ENCODE peak calls at places on chromosomes 12 and 14, in eight cellular contexts. P is effector memory CD4-positive, alpha-beta T cell; N is lung microvascular endothelial cell; G is activated T-cell treated with anti-CD3 and anti-CD28 coated beads, Interleukin-2, amount 50 U/mL, for 4 hours; X is epithelial cell of esophagus; E is thoracic aorta; O is renal cortical epithelial cell; K is glomerular endothelial cell. Q is an unnamed sample.

GRCh38 chr12:52054231-52054837 is 3.1 kb downstream of the NR4A1 start:
- DNase-seq in P (no peak), N (no peak), G (no peak), X (no peak), E (no peak), O (no peak), K (no peak), Q (no peak)

GRCh38 chr14:92880851-92881250 is 42.1 kb upstream of the CHGA start:
- DNase-seq in P (no peak), N (peak; percentile 7), G (no peak), X (peak; percentile 83), E (no peak), O (peak; percentile 18), K (no peak), Q (no peak)

GRCh38 chr12:32116897-32117296 is 10.2 kb downstream of the BICD1 start:
- DNase-seq in P (no peak), N (peak; percentile 49), G (no peak), X (peak; percentile 41), E (no peak), O (no peak), K (no peak), Q (no peak)

GRCh38 chr12:94770777-94771176 is 120.4 kb upstream of the TMCC3 start:
- DNase-seq in P (no peak), N (no peak), G (no peak), X (no peak), E (no peak), O (no peak), K (no peak), Q (no peak)

GRCh38 chr12:62533755-62534107 is 67.1 kb downstream of the MON2 start:
- DNase-seq in P (no peak), N (no peak), G (no peak), X (no peak), E (no peak), O (peak; percentile 84), K (no peak), Q (no peak)

GRCh38 chr12:14257734-14258467 is 107.6 kb upstream of the ATF7IP start:
- DNase-seq in P (peak; percentile 58), N (peak; percentile 99), G (peak; percentile 44), X (peak; percentile 98), E (no peak), O (peak; percentile 95), K (peak; percentile 97), Q (no peak)

GRCh38 chr12:3313655-3314305 is 177.2 kb upstream of the PRMT8 start:
- DNase-seq in P (no peak), N (peak; percentile 59), G (no peak), X (no peak), E (no peak), O (no peak), K (no peak), Q (peak; percentile 60)

GRCh38 chr14:103624860-103625259 is 4.2 kb upstream of the KLC1 start:
- DNase-seq in P (no peak), N (peak; percentile 69), G (peak; percentile 21), X (peak; percentile 88), E (peak; percentile 74), O (peak; percentile 43), K (no peak), Q (peak; percentile 76)

GRCh38 chr12:54368016-54368708 is 3.9 kb upstream of the GPR84 start:
- DNase-seq in P (no peak), N (no peak), G (no peak), X (no peak), E (no peak), O (no peak), K (no peak), Q (no peak)

GRCh38 chr12:80553316-80553715 is 109.3 kb downstream of the PTPRQ start:
- DNase-seq in P (no peak), N (peak; percentile 28), G (no peak), X (peak; percentile 80), E (no peak), O (peak; percentile 85), K (peak; percentile 12), Q (no peak)

GRCh38 chr14:99649219-99649618 is 4.3 kb downstream of the HHIPL1 start:
- DNase-seq in P (no peak), N (no peak), G (no peak), X (peak; percentile 47), E (no peak), O (no peak), K (no peak), Q (no peak)

GRCh38 chr12:39990122-39991101 is 115.5 kb downstream of the SLC2A13 start:
- DNase-seq in P (peak; percentile 1), N (peak; percentile 61), G (peak; percentile 46), X (peak; percentile 58), E (no peak), O (no peak), K (no peak), Q (peak; percentile 71)

GRCh38 chr12:1575287-1575798 is 19.0 kb downstream of the FBXL14 start:
- DNase-seq in P (no peak), N (no peak), G (no peak), X (no peak), E (no peak), O (no peak), K (no peak), Q (no peak)

GRCh38 chr12:122981036-122981471 is 573 bp downstream of the ARL6IP4 start:
- DNase-seq in P (no peak), N (peak; percentile 53), G (no peak), X (peak; percentile 20), E (no peak), O (no peak), K (no peak), Q (no peak)

GRCh38 chr12:38332814-38333213 is 16.2 kb downstream of the ALG10B start:
- DNase-seq in P (no peak), N (no peak), G (no peak), X (no peak), E (no peak), O (no peak), K (no peak), Q (no peak)

GRCh38 chr14:104635717-104636116 is 31.1 kb upstream of the TMEM179 start:
- DNase-seq in P (no peak), N (no peak), G (no peak), X (no peak), E (no peak), O (no peak), K (no peak), Q (no peak)

GRCh38 chr14:56992332-56992820 is 182.1 kb upstream of the OTX2 start:
- DNase-seq in P (no peak), N (no peak), G (no peak), X (no peak), E (no peak), O (no peak), K (no peak), Q (no peak)

GRCh38 chr12:93128332-93128707 is 199.2 kb upstream of the EEA1 start:
- DNase-seq in P (no peak), N (no peak), G (no peak), X (no peak), E (no peak), O (no peak), K (no peak), Q (peak; percentile 57)

GRCh38 chr12:12717586-12718381 is 616 bp downstream of the CDKN1B start:
- DNase-seq in P (no peak), N (peak; percentile 50), G (no peak), X (no peak), E (no peak), O (no peak), K (no peak), Q (peak; percentile 46)

GRCh38 chr12:102879144-102879763 is 37.8 kb downstream of the PAH start:
- DNase-seq in P (no peak), N (peak; percentile 61), G (no peak), X (peak; percentile 83), E (no peak), O (peak; percentile 79), K (no peak), Q (peak; percentile 47)

GRCh38 chr14:64478634-64479250 is 13.4 kb downstream of the AKAP5 start:
- DNase-seq in P (no peak), N (peak; percentile 26), G (no peak), X (peak; percentile 19), E (no peak), O (peak; percentile 22), K (no peak), Q (no peak)

GRCh38 chr12:47812797-47813490 is 6.8 kb downstream of the HDAC7 start:
- DNase-seq in P (peak; percentile 85), N (peak; percentile 88), G (peak; percentile 91), X (peak; percentile 83), E (peak; percentile 85), O (peak; percentile 79), K (no peak), Q (peak; percentile 92)

GRCh38 chr14:100822007-100822406 is 3.9 kb upstream of the MEG3 start:
- DNase-seq in P (no peak), N (no peak), G (no peak), X (no peak), E (no peak), O (peak; percentile 5), K (no peak), Q (no peak)

GRCh38 chr12:74791365-74791764 is 253.7 kb downstream of the ATXN7L3B start:
- DNase-seq in P (no peak), N (no peak), G (no peak), X (no peak), E (no peak), O (no peak), K (no peak), Q (no peak)

GRCh38 chr12:114669501-114670256 is 14.3 kb downstream of the TBX3 start:
- DNase-seq in P (no peak), N (no peak), G (no peak), X (no peak), E (no peak), O (no peak), K (no peak), Q (no peak)

GRCh38 chr12:121441555-121441954 is 41.6 kb downstream of the RNF34 start:
- DNase-seq in P (no peak), N (no peak), G (no peak), X (no peak), E (no peak), O (no peak), K (no peak), Q (no peak)

GRCh38 chr12:130879212-130879686 is 7.4 kb downstream of the RAN start:
- DNase-seq in P (no peak), N (no peak), G (no peak), X (no peak), E (no peak), O (no peak), K (no peak), Q (no peak)

GRCh38 chr12:29146201-29146600 is 2.9 kb upstream of the FAR2 start:
- DNase-seq in P (no peak), N (no peak), G (no peak), X (no peak), E (no peak), O (no peak), K (no peak), Q (no peak)

GRCh38 chr12:125755512-125755911 is 690.3 kb downstream of the AACS start:
- DNase-seq in P (no peak), N (no peak), G (no peak), X (no peak), E (no peak), O (no peak), K (no peak), Q (no peak)

GRCh38 chr14:95197498-95198010 is 40.2 kb upstream of the DICER1 start:
- DNase-seq in P (no peak), N (no peak), G (no peak), X (peak; percentile 75), E (no peak), O (peak; percentile 25), K (no peak), Q (no peak)

Q was measured in left ventricle myocardium superior.